ENCODE peak calls at places on chromosomes 3 and 15, in four cellular contexts. W is K562, J is GM12891, K is HepG2. V is an unnamed sample.

GRCh38 chr3:86537171-86537570 is 453.8 kb downstream of the VGLL3 start:
- DNase-seq in W (no peak), J (no peak), K (no peak), V (no peak)

GRCh38 chr15:58307313-58307961 is 124.4 kb upstream of the LIPC start:
- DNase-seq in W (no peak), J (no peak), K (no peak), V (no peak)

GRCh38 chr3:106392905-106393304 is 524.1 kb upstream of the CBLB start:
- DNase-seq in W (no peak), J (no peak), K (no peak), V (no peak)

GRCh38 chr3:46406786-46407611 is at the start of the genes CCR5AS and CCRL2:
- DNase-seq in W (peak; percentile 95), J (peak; percentile 49), K (no peak), V (peak; percentile 36)

GRCh38 chr15:58985443-58985842 is 2.0 kb upstream of the RNF111 start:
- DNase-seq in W (peak; percentile 21), J (no peak), K (peak; percentile 11), V (no peak)

GRCh38 chr15:60093273-60094067 is 89.4 kb downstream of the FOXB1 start:
- DNase-seq in W (no peak), J (no peak), K (peak; percentile 59), V (no peak)

GRCh38 chr3:58161435-58162398 is 49.1 kb downstream of the DNASE1L3 start:
- DNase-seq in W (peak; percentile 71), J (no peak), K (no peak), V (no peak)

GRCh38 chr3:71652786-71653419 is 69.4 kb upstream of the FOXP1 start:
- DNase-seq in W (peak; percentile 16), J (no peak), K (peak; percentile 50), V (no peak)

GRCh38 chr3:98812851-98813374 is 49.8 kb downstream of the ST3GAL6 start:
- DNase-seq in W (peak; percentile 9), J (peak; percentile 2), K (peak; percentile 82), V (no peak)

GRCh38 chr3:60188803-60189202 is 1062.4 kb downstream of the FHIT start:
- DNase-seq in W (no peak), J (no peak), K (no peak), V (no peak)

GRCh38 chr3:128971421-128971820 is 22.5 kb downstream of the CFAP92 start:
- DNase-seq in W (no peak), J (no peak), K (no peak), V (no peak)

GRCh38 chr3:95609411-95609810 is 1205.0 kb upstream of the EPHA6 start:
- DNase-seq in W (no peak), J (no peak), K (no peak), V (no peak)

GRCh38 chr15:29139540-29140459 is 129.8 kb downstream of the NSMCE3 start:
- DNase-seq in W (peak; percentile 86), J (peak; percentile 87), K (no peak), V (peak; percentile 85)

GRCh38 chr15:82737975-82738374 is 28.3 kb upstream of the AP3B2 start:
- DNase-seq in W (no peak), J (no peak), K (no peak), V (no peak)

GRCh38 chr15:40511472-40512133 is 40.8 kb downstream of the CHST14 start:
- DNase-seq in W (peak; percentile 93), J (peak; percentile 63), K (peak; percentile 62), V (peak; percentile 50)

GRCh38 chr15:94972314-94972713 is 741.0 kb downstream of the MCTP2 start:
- DNase-seq in W (no peak), J (no peak), K (no peak), V (no peak)

GRCh38 chr3:121998030-121998580 is 23.9 kb downstream of the ILDR1 start:
- DNase-seq in W (no peak), J (no peak), K (no peak), V (no peak)

GRCh38 chr3:108297636-108298035 is 1.3 kb downstream of the HHLA2 start:
- DNase-seq in W (no peak), J (no peak), K (no peak), V (no peak)

GRCh38 chr3:108489776-108490175 is 20.6 kb downstream of the MYH15 start:
- DNase-seq in W (peak; percentile 36), J (peak; percentile 5), K (peak; percentile 39), V (no peak)

GRCh38 chr3:64741344-64741743 is 53.5 kb upstream of the ADAMTS9 start:
- DNase-seq in W (no peak), J (no peak), K (no peak), V (no peak)

GRCh38 chr3:141575879-141576743 is 89.3 kb downstream of the RASA2 start:
- DNase-seq in W (no peak), J (no peak), K (peak; percentile 7), V (no peak)

GRCh38 chr3:169748670-169749069 is 16.2 kb downstream of the TERC start:
- DNase-seq in W (no peak), J (no peak), K (peak; percentile 33), V (no peak)

GRCh38 chr3:37262816-37263393 is 88.5 kb upstream of the LRRFIP2 start:
- DNase-seq in W (no peak), J (no peak), K (no peak), V (no peak)

GRCh38 chr15:56978898-56979662 is 60.6 kb downstream of the TCF12 start:
- DNase-seq in W (no peak), J (no peak), K (no peak), V (no peak)

DNA sequence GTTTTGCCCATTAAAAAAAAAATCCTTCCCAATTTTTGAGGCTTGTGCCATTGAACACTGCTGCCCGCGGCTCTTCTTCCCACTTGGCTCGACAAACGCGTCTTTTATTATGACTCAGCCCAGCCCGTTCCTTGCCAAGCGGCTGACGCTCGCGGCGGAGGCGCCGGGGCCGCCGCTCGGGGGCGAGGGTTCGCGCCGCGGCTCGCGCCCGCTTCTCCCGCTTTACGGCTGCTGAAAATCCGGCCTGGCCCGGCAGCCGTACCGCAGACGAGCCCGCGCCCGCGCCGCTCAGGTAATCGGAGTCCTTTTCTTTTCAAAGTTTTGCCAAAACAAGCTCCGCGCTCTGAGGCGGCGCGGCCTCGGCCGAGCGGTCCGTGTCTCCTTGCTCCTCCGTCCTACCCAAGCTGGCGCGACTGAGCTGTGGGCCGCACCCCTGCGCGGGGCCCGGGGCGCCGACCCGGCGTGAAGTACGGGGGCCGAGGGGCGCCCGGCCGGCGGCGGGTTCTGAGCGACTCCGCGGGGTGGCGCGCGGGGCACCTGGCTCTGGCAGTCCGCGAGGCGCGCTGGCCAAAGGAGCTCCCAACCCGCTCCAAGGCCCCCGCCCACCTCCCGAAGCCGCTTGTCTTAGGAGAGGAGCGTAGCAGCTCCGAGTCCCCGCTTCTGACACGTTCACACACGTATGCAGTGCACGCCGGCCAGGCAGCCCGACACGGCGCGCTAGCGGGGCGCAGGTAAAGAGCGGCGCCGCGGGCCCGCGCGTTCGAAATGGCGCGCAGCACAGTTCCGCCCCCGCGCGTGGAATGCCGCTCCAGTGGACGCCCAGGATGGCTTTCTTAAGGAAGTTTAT is 418.2 kb upstream of the NAALADL2 start:
- DNase-seq in W (peak; percentile 67), J (peak; percentile 44), K (peak; percentile 31), V (peak; percentile 17)
- TF ChIP-seq TAF1 in W (no peak), J (no peak), K (peak; percentile 25), V (no peak)

DNA sequence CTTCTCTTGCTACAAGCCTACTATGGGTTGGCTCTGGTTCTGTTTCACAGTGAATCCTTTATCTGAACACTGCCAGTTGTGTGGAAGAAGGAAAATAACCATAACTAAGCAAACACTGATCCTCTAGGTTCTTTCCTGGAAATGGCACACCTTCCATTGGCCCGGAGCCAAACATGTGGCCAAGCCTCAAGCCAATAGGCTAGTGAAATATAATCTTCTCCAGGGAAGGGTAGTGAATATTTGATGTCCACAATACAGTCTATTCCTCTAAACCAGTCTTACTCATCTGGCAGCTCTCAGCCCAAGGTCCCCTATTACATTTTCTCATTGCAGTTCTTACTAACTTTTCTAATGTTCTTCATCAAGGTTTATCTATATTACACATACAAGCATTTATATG is 921.3 kb downstream of the TUSC7 start:
- DNase-seq in W (no peak), J (no peak), K (no peak), V (no peak)
- TF ChIP-seq TAF1 in W (no peak), J (no peak), K (no peak), V (no peak)

DNA sequence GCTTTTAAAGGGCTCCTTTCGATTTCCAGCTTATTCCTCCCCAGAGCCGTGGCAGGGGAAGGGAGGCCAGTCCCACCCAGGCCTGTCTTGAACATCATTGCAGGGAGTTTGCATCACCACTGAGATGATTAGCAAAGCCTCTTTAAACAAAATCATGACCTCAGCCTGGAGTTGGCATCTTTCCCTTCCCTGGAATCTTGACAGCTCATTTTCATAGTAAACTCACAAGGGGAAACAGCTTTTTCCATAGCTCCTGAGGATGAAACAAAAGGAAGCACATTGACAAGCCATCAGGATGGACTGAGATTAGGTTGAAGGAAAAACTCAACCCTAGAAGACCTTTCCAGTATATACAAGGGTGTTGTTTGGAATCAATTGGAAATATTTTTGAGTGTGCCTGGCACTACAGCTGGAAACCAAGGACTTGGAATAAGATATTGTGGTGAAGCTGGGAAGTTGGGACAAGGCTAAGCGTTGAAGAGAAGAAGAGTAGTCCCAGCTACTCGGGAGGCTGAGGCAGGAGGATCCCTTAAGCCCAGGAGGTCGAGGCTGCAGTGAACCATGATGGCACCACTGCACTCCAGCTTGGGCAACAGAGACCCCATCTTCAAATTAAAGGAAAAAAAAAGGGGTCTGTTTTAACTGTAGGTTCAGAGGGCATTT is 3.1 kb upstream of the LARP6 start:
- DNase-seq in W (no peak), J (no peak), K (no peak), V (no peak)
- TF ChIP-seq TAF1 in W (no peak), J (no peak), K (no peak), V (no peak)

GRCh38 chr3:161523916-161524315 is 27.3 kb downstream of the OTOL1 start:
- DNase-seq in W (no peak), J (no peak), K (no peak), V (no peak)
- TF ChIP-seq TAF1 in W (no peak), J (no peak), K (no peak), V (no peak)

GRCh38 chr15:51379390-51379789 is 37.9 kb downstream of the GLDN start:
- DNase-seq in W (no peak), J (no peak), K (no peak), V (no peak)
- TF ChIP-seq TAF1 in W (no peak), J (no peak), K (no peak), V (no peak)

GRCh38 chr15:74179983-74180688 is 6.6 kb downstream of the ISLR start:
- DNase-seq in W (no peak), J (no peak), K (no peak), V (no peak)

GRCh38 chr15:74176262-74177208 is 3.0 kb downstream of the ISLR start:
- DNase-seq in W (no peak), J (no peak), K (no peak), V (no peak)

GRCh38 chr15:74180689-74181602 is 7.4 kb downstream of the ISLR start:
- DNase-seq in W (no peak), J (no peak), K (no peak), V (no peak)

GRCh38 chr15:74178326-74179100 is 5.0 kb downstream of the ISLR start:
- DNase-seq in W (no peak), J (no peak), K (no peak), V (no peak)

GRCh38 chr15:74179101-74179841 is 5.8 kb downstream of the ISLR start:
- DNase-seq in W (no peak), J (no peak), K (no peak), V (no peak)
- TF ChIP-seq TAF1 in W (no peak), J (no peak), K (no peak), V (no peak)

V was measured in GM12892.